ENCODE peak calls at places on chromosomes 1 and 21, in six cellular contexts. A is A549, Y is GM12878, F is PC-3, P is tibial artery, S is ovary. B is an unnamed sample.

GRCh38 chr1:245576323-245576722 is 421.5 kb downstream of the KIF26B start:
- DNase-seq in A (no peak), Y (no peak), F (no peak), P (no peak), S (no peak), B (no peak)

GRCh38 chr1:212366901-212367300 is 47.8 kb downstream of the PACC1 start:
- DNase-seq in A (no peak), Y (no peak), F (peak; percentile 31), P (no peak), S (no peak), B (no peak)

GRCh38 chr1:211632117-211632807 is 43.2 kb downstream of the NEK2 start:
- DNase-seq in A (no peak), Y (no peak), F (no peak), P (no peak), S (no peak), B (no peak)

GRCh38 chr21:46559291-46559983 is 45.4 kb downstream of the S100B start:
- DNase-seq in A (no peak), Y (peak; percentile 34), F (no peak), P (no peak), S (peak; percentile 53), B (no peak)

GRCh38 chr1:16064536-16065196 is 8.8 kb downstream of the FAM131C start:
- DNase-seq in A (no peak), Y (no peak), F (no peak), P (peak; percentile 70), S (no peak), B (no peak)

GRCh38 chr1:114610546-114611245 is 29.3 kb upstream of the BCAS2 start:
- DNase-seq in A (peak; percentile 9), Y (no peak), F (peak; percentile 53), P (no peak), S (no peak), B (no peak)

GRCh38 chr1:24108334-24109165 is 3.4 kb downstream of the MYOM3 start:
- DNase-seq in A (peak; percentile 68), Y (no peak), F (peak; percentile 68), P (peak; percentile 34), S (no peak), B (peak; percentile 54)

GRCh38 chr1:156282143-156282478 is 514 bp downstream of the SMG5 start:
- DNase-seq in A (peak; percentile 53), Y (no peak), F (peak; percentile 58), P (no peak), S (no peak), B (no peak)

GRCh38 chr1:22490309-22490708 is 38.7 kb downstream of the ZBTB40 start:
- DNase-seq in A (no peak), Y (no peak), F (no peak), P (no peak), S (no peak), B (no peak)

GRCh38 chr1:17895401-17895800 is 140.3 kb downstream of the ACTL8 start:
- DNase-seq in A (no peak), Y (no peak), F (no peak), P (no peak), S (no peak), B (no peak)

GRCh38 chr1:227744668-227745067 is 9.4 kb downstream of the SNAP47 start:
- DNase-seq in A (no peak), Y (no peak), F (no peak), P (no peak), S (no peak), B (peak; percentile 23)

GRCh38 chr1:20074725-20075171 is 4.8 kb downstream of the PLA2G5 start:
- DNase-seq in A (no peak), Y (no peak), F (no peak), P (no peak), S (no peak), B (peak; percentile 66)

GRCh38 chr1:48234086-48234485 is 11.6 kb downstream of the SLC5A9 start:
- DNase-seq in A (no peak), Y (no peak), F (no peak), P (no peak), S (no peak), B (no peak)

GRCh38 chr1:205928256-205928655 is 15.0 kb downstream of the SLC26A9 start:
- DNase-seq in A (no peak), Y (no peak), F (no peak), P (no peak), S (no peak), B (no peak)

GRCh38 chr1:197320991-197321531 is 53.0 kb downstream of the CRB1 start:
- DNase-seq in A (peak; percentile 68), Y (no peak), F (peak; percentile 87), P (peak; percentile 22), S (peak; percentile 15), B (peak; percentile 14)

GRCh38 chr1:115198938-115199337 is 109.6 kb upstream of the TSPAN2 start:
- DNase-seq in A (no peak), Y (no peak), F (peak; percentile 26), P (no peak), S (peak; percentile 35), B (peak; percentile 50)

GRCh38 chr1:93661829-93662474 is 19.7 kb downstream of the BCAR3 start:
- DNase-seq in A (peak; percentile 66), Y (no peak), F (peak; percentile 71), P (no peak), S (no peak), B (no peak)

GRCh38 chr1:78668427-78668826 is 18.8 kb downstream of the IFI44 start:
- DNase-seq in A (no peak), Y (no peak), F (no peak), P (no peak), S (no peak), B (no peak)

DNA sequence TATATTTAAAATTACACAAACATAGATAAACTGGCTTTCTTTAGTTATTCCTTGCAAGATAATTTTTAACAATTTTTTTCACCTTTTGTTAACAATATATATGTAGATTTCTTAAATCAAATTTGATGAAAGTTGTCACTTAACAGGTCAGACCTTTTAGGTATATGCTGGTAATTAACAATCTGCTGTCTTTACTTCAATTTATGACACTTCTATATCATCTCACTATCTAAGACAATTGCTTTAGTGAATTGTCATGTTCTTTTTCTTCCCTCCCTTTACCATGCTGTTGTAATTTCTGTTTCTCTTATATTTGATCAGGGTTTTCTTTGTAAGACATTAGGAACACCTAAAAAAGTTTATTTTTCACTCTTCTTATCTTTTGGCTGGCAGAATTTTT is 2.0 kb downstream of the IFI16 start:
- DNase-seq in A (no peak), Y (no peak), F (no peak), P (no peak), S (no peak), B (no peak)
- H3K4me3 ChIP-seq in A (no peak overlapping the region), Y (peak overlapping the region; percentile 76), F (no peak overlapping the region), P (peak overlapping the region; percentile 55), S (peak overlapping the region; percentile 10), B (peak overlapping the region; percentile 66)

GRCh38 chr1:54334996-54335395 is 71.2 kb downstream of the SSBP3 start:
- DNase-seq in A (no peak), Y (no peak), F (no peak), P (no peak), S (no peak), B (no peak)
- H3K4me1 ChIP-seq in A (no peaks in the 10 kb centered on the region), Y (peaks cover 5% of the 10 kb centered on the region), F (peaks cover 3% of the 10 kb centered on the region), P (peaks cover 55% of the 10 kb centered on the region), S (peaks cover 65% of the 10 kb centered on the region), B (peaks cover 33% of the 10 kb centered on the region)

GRCh38 chr1:53909946-53910345 is 16.0 kb downstream of the DIO1 start:
- DNase-seq in A (no peak), Y (no peak), F (no peak), P (no peak), S (peak; percentile 28), B (no peak)
- H3K27ac ChIP-seq in A (no peak overlapping the region), Y (no peak overlapping the region), F (no peak overlapping the region), P (no peak overlapping the region), S (no peak overlapping the region), B (no peak overlapping the region)

GRCh38 chr1:159211331-159212136 is 6.9 kb downstream of the ACKR1 start:
- DNase-seq in A (peak; percentile 29), Y (no peak), F (peak; percentile 73), P (no peak), S (no peak), B (peak; percentile 58)
- H3K4me3 ChIP-seq in A (peak overlapping the region; percentile 11), Y (no peak overlapping the region), F (no peak overlapping the region), P (no peak overlapping the region), S (no peak overlapping the region), B (no peak overlapping the region)

GRCh38 chr1:178124115-178124514 is 30.2 kb downstream of the RASAL2 start:
- DNase-seq in A (no peak), Y (no peak), F (no peak), P (no peak), S (no peak), B (no peak)
- H3K4me1 ChIP-seq in A (peaks cover 50% of the 10 kb centered on the region), Y (no peaks in the 10 kb centered on the region), F (peaks cover 72% of the 10 kb centered on the region), P (peaks cover 8% of the 10 kb centered on the region), S (peaks cover 2% of the 10 kb centered on the region), B (no peaks in the 10 kb centered on the region)

GRCh38 chr21:33560965-33561364 is 18.1 kb downstream of the SON start:
- DNase-seq in A (no peak), Y (no peak), F (no peak), P (no peak), S (no peak), B (no peak)
- H3K27ac ChIP-seq in A (no peak overlapping the region), Y (no peak overlapping the region), F (no peak overlapping the region), P (no peak overlapping the region), S (no peak overlapping the region), B (no peak overlapping the region)

B was measured in right cardiac atrium.